ENCODE peak calls at places on chromosomes 13 and 19, in ten cellular contexts. F is hypothalamus, K is mucosa of descending colon, L is RWPE1, W is NCI-H1092, C is vagina, Z is fibroblast of pulmonary artery, T is NCI-H345, Y is AG09319, X is sigmoid colon. A is an unnamed sample.

GRCh38 chr19:18294467-18294864 is 13.0 kb upstream of the JUND start:
- DNase-seq in F (peak; percentile 66), K (peak; percentile 70), L (peak; percentile 68), W (no peak), C (no peak), Z (no peak), T (peak; percentile 37), Y (no peak), X (no peak), A (no peak)

GRCh38 chr13:38309397-38309796 is 40.3 kb upstream of the UFM1 start:
- DNase-seq in F (no peak), K (no peak), L (no peak), W (no peak), C (no peak), Z (no peak), T (no peak), Y (no peak), X (no peak), A (no peak)

GRCh38 chr13:107865643-107866006 is 349.7 kb downstream of the LIG4 start:
- DNase-seq in F (peak; percentile 17), K (no peak), L (no peak), W (peak; percentile 75), C (no peak), Z (peak; percentile 18), T (peak; percentile 59), Y (no peak), X (no peak), A (no peak)

GRCh38 chr19:38223119-38223523 is 901 bp downstream of the DPF1 start:
- DNase-seq in F (no peak), K (no peak), L (no peak), W (no peak), C (no peak), Z (no peak), T (no peak), Y (no peak), X (no peak), A (no peak)

GRCh38 chr13:95243207-95243606 is 58.0 kb downstream of the ABCC4 start:
- DNase-seq in F (no peak), K (no peak), L (no peak), W (no peak), C (no peak), Z (no peak), T (no peak), Y (no peak), X (no peak), A (no peak)

GRCh38 chr13:80664930-80665329 is 324.0 kb upstream of the SPRY2 start:
- DNase-seq in F (no peak), K (no peak), L (no peak), W (no peak), C (no peak), Z (peak; percentile 61), T (no peak), Y (no peak), X (no peak), A (no peak)

GRCh38 chr13:37395544-37395943 is 203.0 kb downstream of the POSTN start:
- DNase-seq in F (no peak), K (no peak), L (no peak), W (no peak), C (no peak), Z (no peak), T (no peak), Y (no peak), X (no peak), A (no peak)

GRCh38 chr13:31050486-31051400 is 111.0 kb downstream of the HSPH1 start:
- DNase-seq in F (no peak), K (no peak), L (no peak), W (no peak), C (no peak), Z (no peak), T (no peak), Y (no peak), X (no peak), A (no peak)

GRCh38 chr19:54434862-54435174 is 14.2 kb upstream of the LENG8 start:
- DNase-seq in F (no peak), K (no peak), L (no peak), W (no peak), C (no peak), Z (no peak), T (no peak), Y (no peak), X (no peak), A (no peak)

GRCh38 chr13:33279414-33279813 is 6.1 kb downstream of the STARD13 start:
- DNase-seq in F (no peak), K (peak; percentile 74), L (no peak), W (no peak), C (no peak), Z (no peak), T (no peak), Y (no peak), X (no peak), A (no peak)

GRCh38 chr13:27976362-27977177 is 7.5 kb upstream of the CDX2 start:
- DNase-seq in F (no peak), K (peak; percentile 42), L (no peak), W (no peak), C (no peak), Z (no peak), T (no peak), Y (no peak), X (no peak), A (no peak)

GRCh38 chr19:32067686-32068085 is 277.7 kb upstream of the ZNF507 start:
- DNase-seq in F (no peak), K (no peak), L (no peak), W (no peak), C (no peak), Z (no peak), T (no peak), Y (no peak), X (no peak), A (no peak)

GRCh38 chr19:48644839-48645651 is 942 bp downstream of the CA11 start:
- DNase-seq in F (peak; percentile 70), K (peak; percentile 85), L (peak; percentile 50), W (peak; percentile 38), C (no peak), Z (peak; percentile 82), T (peak; percentile 58), Y (no peak), X (peak; percentile 93), A (peak; percentile 66)

GRCh38 chr13:31909889-31910551 is 121.6 kb upstream of the FRY start:
- DNase-seq in F (peak; percentile 17), K (peak; percentile 59), L (peak; percentile 13), W (peak; percentile 23), C (no peak), Z (peak; percentile 85), T (peak; percentile 34), Y (no peak), X (no peak), A (no peak)

GRCh38 chr13:33003458-33004019 is 12.7 kb upstream of the KL start:
- DNase-seq in F (no peak), K (no peak), L (no peak), W (peak; percentile 72), C (no peak), Z (no peak), T (peak; percentile 60), Y (no peak), X (no peak), A (no peak)

GRCh38 chr13:44231786-44232516 is 141.7 kb upstream of the SERP2 start:
- DNase-seq in F (no peak), K (peak; percentile 67), L (peak; percentile 98), W (no peak), C (no peak), Z (peak; percentile 98), T (peak; percentile 89), Y (peak; percentile 84), X (peak; percentile 82), A (peak; percentile 49)

GRCh38 chr13:66864627-66865026 is 365.5 kb downstream of the PCDH9 start:
- DNase-seq in F (no peak), K (no peak), L (no peak), W (no peak), C (no peak), Z (no peak), T (no peak), Y (no peak), X (no peak), A (no peak)

GRCh38 chr19:611506-611869 is 21.8 kb downstream of the HCN2 start:
- DNase-seq in F (no peak), K (no peak), L (peak; percentile 76), W (no peak), C (no peak), Z (peak; percentile 63), T (no peak), Y (no peak), X (no peak), A (no peak)

GRCh38 chr19:4582980-4583842 is 23.7 kb upstream of the SEMA6B start:
- DNase-seq in F (no peak), K (no peak), L (no peak), W (no peak), C (no peak), Z (no peak), T (no peak), Y (no peak), X (no peak), A (no peak)

GRCh38 chr19:18021121-18021755 is 13.3 kb downstream of the ARRDC2 start:
- DNase-seq in F (peak; percentile 73), K (peak; percentile 78), L (peak; percentile 67), W (no peak), C (no peak), Z (peak; percentile 92), T (no peak), Y (no peak), X (peak; percentile 92), A (peak; percentile 78)

GRCh38 chr13:24293761-24294160 is 15.6 kb upstream of the C1QTNF9 start:
- DNase-seq in F (no peak), K (no peak), L (no peak), W (no peak), C (no peak), Z (no peak), T (no peak), Y (no peak), X (no peak), A (no peak)

GRCh38 chr19:35585844-35586243 is at the start of gene PMIS2:
- DNase-seq in F (no peak), K (no peak), L (peak; percentile 38), W (no peak), C (no peak), Z (no peak), T (no peak), Y (no peak), X (no peak), A (no peak)

GRCh38 chr13:75647126-75647784 is 11.1 kb downstream of the LMO7 start:
- DNase-seq in F (no peak), K (no peak), L (no peak), W (no peak), C (no peak), Z (no peak), T (no peak), Y (no peak), X (no peak), A (no peak)